ENCODE peak calls at places on chromosomes 4 and X, in five cellular contexts. Y is H1, O is K562, Z is suprapubic skin, T is uterus. S is an unnamed sample.

GRCh38 chrX:20067709-20068315 is 48.9 kb downstream of the MAP7D2 start:
- DNase-seq in Y (no peak), T (peak), Z (peak), O (peak), S (peak)

GRCh38 chr4:159229164-159229563 is 126.3 kb downstream of the RAPGEF2 start:
- DNase-seq in Z (no peak), T (no peak), Y (no peak), O (no peak), S (no peak)

GRCh38 chr4:10123227-10124101 is 6.9 kb upstream of the WDR1 start:
- DNase-seq in Y (peak), Z (no peak), T (peak), O (peak), S (peak)

GRCh38 chr4:84887824-84888223 is 78.7 kb downstream of the WDFY3 start:
- DNase-seq in O (peak), Y (no peak), T (no peak), Z (no peak), S (peak)

GRCh38 chr4:187178084-187178483 is 454.4 kb upstream of the FAT1 start:
- DNase-seq in O (no peak), Z (no peak), T (no peak), Y (no peak), S (no peak)

GRCh38 chr4:22667332-22667731 is 25.4 kb upstream of the GBA3 start:
- DNase-seq in Y (no peak), O (no peak), Z (no peak), T (no peak), S (no peak)

GRCh38 chrX:10926404-10926803 is 184.7 kb upstream of the HCCS start:
- DNase-seq in Y (no peak), Z (no peak), O (no peak), T (no peak), S (no peak)

GRCh38 chr4:3218824-3219760 is 29.9 kb upstream of the MSANTD1 start:
- DNase-seq in O (no peak), Y (no peak), T (no peak), Z (no peak), S (no peak)

GRCh38 chrX:13194291-13195103 is 125.4 kb downstream of the ATXN3L start:
- DNase-seq in Y (no peak), Z (no peak), T (no peak), O (peak), S (no peak)

GRCh38 chrX:2500681-2501151 is at the start of the genes DHRSX and ZBED1:
- DNase-seq in T (no peak), O (peak), Z (no peak), Y (peak), S (no peak)

GRCh38 chr4:83644677-83645639 is 109.0 kb downstream of the GPAT3 start:
- DNase-seq in O (peak), Z (no peak), Y (no peak), T (peak), S (peak)

GRCh38 chr4:179071120-179071519 is 1628.9 kb upstream of the AGA start:
- DNase-seq in T (no peak), Z (no peak), O (no peak), Y (no peak), S (no peak)

GRCh38 chr4:38600575-38600974 is 63.4 kb upstream of the KLF3 start:
- DNase-seq in Y (no peak), Z (no peak), T (no peak), O (no peak), S (no peak)

GRCh38 chr4:76270776-76271175 is 19.3 kb downstream of the FAM47E start:
- DNase-seq in T (no peak), O (no peak), Z (no peak), Y (no peak), S (no peak)

GRCh38 chr4:76558391-76559235 is 123.6 kb downstream of the SHROOM3 start:
- DNase-seq in O (no peak), Y (no peak), T (no peak), Z (no peak), S (no peak)

GRCh38 chr4:10806993-10807645 is 122.6 kb upstream of the CLNK start:
- DNase-seq in O (no peak), Z (no peak), T (no peak), Y (no peak), S (no peak)

GRCh38 chr4:48863728-48864127 is 32.8 kb downstream of the OCIAD1 start:
- DNase-seq in O (no peak), Z (no peak), T (no peak), Y (no peak), S (no peak)

GRCh38 chrX:68842781-68843581 is 14.2 kb downstream of the EFNB1 start:
- DNase-seq in Z (no peak), T (no peak), Y (no peak), O (no peak), S (no peak)

GRCh38 chr4:165872443-165873297 is at the start of gene TLL1:
- DNase-seq in O (no peak), Y (no peak), T (no peak), Z (no peak), S (no peak)

GRCh38 chr4:42390622-42391355 is 6.5 kb upstream of the SHISA3 start:
- DNase-seq in Y (no peak), Z (no peak), T (no peak), O (no peak), S (no peak)

GRCh38 chr4:119284876-119285611 is 36.9 kb downstream of the FABP2 start:
- DNase-seq in T (no peak), O (no peak), Y (no peak), Z (no peak), S (no peak)

GRCh38 chrX:131818297-131818936 is 204.7 kb upstream of the STK26 start:
- DNase-seq in Z (no peak), T (no peak), Y (no peak), O (no peak), S (no peak)

GRCh38 chr4:2785613-2786012 is 7.3 kb upstream of the SH3BP2 start:
- DNase-seq in O (peak), Z (peak), Y (no peak), T (no peak), S (no peak)

GRCh38 chrX:101108293-101108692 is 10.3 kb downstream of the CENPI start:
- DNase-seq in O (no peak), T (no peak), Y (no peak), Z (no peak), S (no peak)

GRCh38 chr4:95590615-95591014 is 41.8 kb upstream of the UNC5C start:
- DNase-seq in O (no peak), T (no peak), Z (no peak), Y (no peak), S (no peak)

GRCh38 chr4:2942532-2943363 is 20.5 kb downstream of the NOP14 start:
- DNase-seq in O (no peak), Y (no peak), T (no peak), Z (peak), S (no peak)

GRCh38 chr4:144115519-144115918 is 25.0 kb downstream of the GYPA start:
- DNase-seq in O (no peak), Y (no peak), Z (no peak), T (no peak), S (no peak)

GRCh38 chrX:106170318-106170717 is 2.2 kb downstream of the PWWP3B start:
- DNase-seq in Z (no peak), T (no peak), Y (no peak), O (no peak), S (no peak)

GRCh38 chr4:119729815-119730643 is 101.4 kb upstream of the PDE5A start:
- DNase-seq in Y (no peak), T (peak), O (peak), Z (no peak), S (no peak)

GRCh38 chr4:65302145-65302544 is 368.1 kb downstream of the EPHA5 start:
- DNase-seq in Y (no peak), Z (no peak), T (no peak), O (no peak), S (no peak)

GRCh38 chr4:148044889-148045352 is 313.0 kb downstream of the ARHGAP10 start:
- DNase-seq in Y (no peak), T (no peak), Z (no peak), O (peak), S (no peak)

GRCh38 chr4:1572521-1572920 is 111.6 kb downstream of the FAM53A start:
- DNase-seq in O (no peak), Y (no peak), T (no peak), Z (no peak), S (no peak)

GRCh38 chr4:517806-518070 is 18.7 kb downstream of the PIGG start:
- DNase-seq in O (no peak), Y (no peak), T (no peak), Z (no peak), S (no peak)

GRCh38 chr4:116092961-116093360 is 979.5 kb upstream of the NDST4 start:
- DNase-seq in T (no peak), Z (no peak), O (no peak), Y (no peak), S (no peak)

GRCh38 chr4:74219241-74219640 is 61.3 kb downstream of the MTHFD2L start:
- DNase-seq in T (no peak), O (no peak), Z (no peak), Y (no peak), S (no peak)

GRCh38 chr4:140884431-140885058 is 128.4 kb upstream of the TBC1D9 start:
- DNase-seq in Y (peak), T (peak), Z (no peak), O (peak), S (peak)

GRCh38 chr4:125365731-125366130 is 51.0 kb downstream of the FAT4 start:
- DNase-seq in Z (no peak), Y (no peak), T (no peak), O (no peak), S (no peak)

GRCh38 chr4:40283413-40283812 is 51.7 kb upstream of the CHRNA9 start:
- DNase-seq in T (no peak), Y (no peak), O (no peak), Z (no peak), S (no peak)

GRCh38 chr4:86959588-86960500 is 25.0 kb downstream of the AFF1 start:
- DNase-seq in Z (no peak), T (no peak), Y (peak), O (no peak), S (no peak)

GRCh38 chr4:173009129-173009823 is 159.3 kb upstream of the GALNT7 start:
- DNase-seq in O (no peak), Y (no peak), Z (no peak), T (no peak), S (peak)

GRCh38 chrX:70132244-70132643 is 1.0 kb upstream of the IGBP1 start:
- DNase-seq in O (peak), Y (no peak), T (no peak), Z (no peak), S (peak)

GRCh38 chrX:70129811-70130210 is 3.4 kb upstream of the IGBP1 start:
- DNase-seq in T (no peak), Z (no peak), Y (no peak), O (peak), S (no peak)

GRCh38 chrX:70134116-70134477 is 850 bp downstream of the IGBP1 start:
- DNase-seq in O (peak), Y (no peak), Z (no peak), T (no peak), S (peak)

GRCh38 chrX:70132877-70133302 is 357 bp upstream of the IGBP1 start:
- DNase-seq in O (no peak), Z (no peak), Y (no peak), T (no peak), S (no peak)

GRCh38 chrX:70133303-70134115 is at the start of gene IGBP1:
- DNase-seq in Z (peak), O (peak), Y (peak), T (peak), S (peak)
- TF ChIP-seq POLR2A in Z (no peak), O (peak), Y (peak), T (no peak), S (peak)

DNA sequence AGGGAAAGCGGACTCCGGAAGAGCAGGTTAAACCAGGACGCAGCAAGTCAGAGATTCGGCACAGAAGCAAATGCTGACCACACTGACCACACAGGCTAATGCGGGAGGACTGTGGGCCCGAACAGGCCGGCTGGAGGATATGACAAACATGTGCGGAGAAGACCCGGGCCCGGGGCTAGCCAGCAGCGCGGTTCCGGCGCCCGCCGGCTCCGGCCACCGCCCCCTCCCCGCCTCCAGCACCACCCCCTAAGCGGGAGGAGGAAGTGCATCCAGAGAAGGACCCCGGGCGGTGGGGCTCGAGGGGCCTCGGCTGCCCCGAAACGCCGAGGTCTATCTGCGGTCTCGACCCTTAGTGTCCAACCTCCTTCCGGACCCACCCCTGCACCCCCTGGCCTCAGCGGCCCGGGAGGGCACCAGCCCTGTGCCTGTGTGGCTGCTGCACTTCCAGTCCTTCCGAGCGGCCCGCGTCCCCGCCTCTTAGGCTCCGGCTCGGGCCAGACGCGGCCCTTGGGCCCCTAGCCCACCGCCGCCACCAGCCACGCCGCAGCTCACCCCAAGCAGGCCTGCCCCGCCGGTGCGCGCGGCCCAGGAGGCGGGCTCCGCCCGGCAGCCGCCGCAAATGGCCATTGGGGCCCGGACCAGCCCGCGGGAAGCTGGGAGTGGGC is 2.1 kb downstream of the ELOVL6 start:
- DNase-seq in Z (peak), T (peak), Y (peak), O (peak), S (peak)
- TF ChIP-seq POLR2A in Z (no peak), T (peak), Y (peak), O (peak), S (peak)

GRCh38 chrX:24027086-24027485 is at the start of gene KLHL15:
- DNase-seq in O (no peak), T (no peak), Y (no peak), Z (no peak), S (no peak)

GRCh38 chrX:24026403-24026801 is 584 bp downstream of the KLHL15 start:
- DNase-seq in T (no peak), O (peak), Y (no peak), Z (no peak), S (peak)

GRCh38 chrX:24023972-24024664 is 2.9 kb downstream of the KLHL15 start:
- DNase-seq in Y (no peak), O (peak), Z (no peak), T (no peak), S (peak)

GRCh38 chrX:24024819-24025740 is 1.9 kb downstream of the KLHL15 start:
- DNase-seq in T (peak), Y (peak), O (peak), Z (peak), S (peak)

GRCh38 chrX:24025741-24026402 is 1.1 kb downstream of the KLHL15 start:
- DNase-seq in Y (peak), Z (peak), O (no peak), T (peak), S (peak)
- TF ChIP-seq POLR2A in Y (peak), Z (peak), O (no peak), T (peak), S (peak)

GRCh38 chr4:105145059-105145912 is 1.4 kb upstream of the TET2 start:
- DNase-seq in Z (no peak), O (no peak), Y (no peak), T (no peak), S (peak)

GRCh38 chr4:105145913-105146285 is 777 bp upstream of the TET2 start:
- DNase-seq in Y (peak), T (no peak), Z (peak), O (no peak), S (peak)

GRCh38 chr4:105147226-105148151 is 813 bp downstream of the TET2 start:
- DNase-seq in Z (no peak), O (peak), Y (no peak), T (no peak), S (peak)

GRCh38 chr4:105149771-105150170 is 3.1 kb downstream of the TET2 start:
- DNase-seq in Z (no peak), O (no peak), Y (no peak), T (no peak), S (peak)

DNA sequence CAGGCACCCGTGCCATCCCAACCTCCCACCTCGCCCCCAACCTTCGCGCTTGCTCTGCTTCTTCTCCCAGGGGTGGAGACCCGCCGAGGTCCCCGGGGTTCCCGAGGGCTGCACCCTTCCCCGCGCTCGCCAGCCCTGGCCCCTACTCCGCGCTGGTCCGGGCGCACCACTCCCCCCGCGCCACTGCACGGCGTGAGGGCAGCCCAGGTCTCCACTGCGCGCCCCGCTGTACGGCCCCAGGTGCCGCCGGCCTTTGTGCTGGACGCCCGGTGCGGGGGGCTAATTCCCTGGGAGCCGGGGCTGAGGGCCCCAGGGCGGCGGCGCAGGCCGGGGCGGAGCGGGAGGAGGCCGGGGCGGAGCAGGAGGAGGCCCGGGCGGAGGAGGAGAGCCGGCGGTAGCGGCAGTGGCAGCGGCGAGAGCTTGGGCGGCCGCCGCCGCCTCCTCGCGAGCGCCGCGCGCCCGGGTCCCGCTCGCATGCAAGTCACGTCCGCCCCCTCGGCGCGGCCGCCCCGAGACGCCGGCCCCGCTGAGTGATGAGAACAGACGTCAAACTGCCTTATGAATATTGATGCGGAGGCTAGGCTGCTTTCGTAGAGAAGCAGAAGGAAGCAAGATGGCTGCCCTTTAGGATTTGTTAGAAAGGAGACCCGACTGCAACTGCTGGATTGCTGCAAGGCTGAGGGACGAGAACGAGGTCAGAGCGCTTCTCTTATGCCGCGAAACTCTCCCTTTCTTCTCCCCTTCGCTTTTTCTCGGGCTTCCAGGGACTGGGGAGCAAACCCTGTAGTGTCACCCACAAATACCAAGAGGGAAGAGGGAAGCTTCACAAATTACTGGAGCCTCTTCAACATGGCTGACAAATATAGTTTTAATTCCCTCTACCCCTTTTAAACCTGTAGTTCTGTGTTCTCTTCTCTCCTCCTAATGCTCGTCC is at the start of gene TET2:
- DNase-seq in Y (peak), T (peak), O (peak), Z (peak), S (peak)
- TF ChIP-seq POLR2A in Y (peak), T (peak), O (peak), Z (peak), S (peak)

DNA sequence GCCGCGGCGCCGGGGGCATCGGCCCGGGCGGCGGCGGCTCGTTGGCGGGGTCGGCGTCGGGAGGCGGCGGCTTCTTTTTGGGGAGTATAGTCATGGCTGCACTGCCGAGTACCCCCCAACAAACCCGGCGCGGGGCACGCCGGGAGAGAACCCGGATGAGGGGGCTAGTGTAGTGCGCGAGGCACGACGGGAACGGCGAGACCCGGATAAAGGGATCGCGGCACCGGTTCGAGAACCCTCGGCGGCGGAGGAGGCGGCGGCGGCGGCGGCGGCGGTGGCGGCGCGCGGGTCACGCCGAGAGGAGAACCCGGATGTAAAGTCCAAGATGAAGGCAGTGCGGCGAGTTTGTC is at the start of gene OTUD5:
- DNase-seq in Y (peak), O (peak), Z (peak), T (no peak), S (peak)
- TF ChIP-seq POLR2A in Y (no peak), O (peak), Z (no peak), T (no peak), S (no peak)

GRCh38 chrX:135421932-135422809 is at the start of gene SMIM10L2A:
- DNase-seq in O (no peak), T (no peak), Z (no peak), Y (peak), S (no peak)
- TF ChIP-seq POLR2A in O (no peak), T (no peak), Z (no peak), Y (no peak), S (no peak)

GRCh38 chr4:184641022-184641421 is 8.2 kb downstream of the CASP3 start:
- DNase-seq in O (no peak), Z (no peak), Y (no peak), T (no peak), S (no peak)

GRCh38 chr4:184636144-184636543 is 13.1 kb downstream of the CASP3 start:
- DNase-seq in Y (no peak), T (no peak), O (no peak), Z (no peak), S (no peak)

GRCh38 chr4:184636897-184637296 is 12.3 kb downstream of the CASP3 start:
- DNase-seq in Z (no peak), T (no peak), O (no peak), Y (no peak), S (no peak)

GRCh38 chr4:184632842-184633241 is 16.4 kb downstream of the CASP3 start:
- DNase-seq in O (no peak), Y (no peak), T (no peak), Z (no peak), S (no peak)

DNA sequence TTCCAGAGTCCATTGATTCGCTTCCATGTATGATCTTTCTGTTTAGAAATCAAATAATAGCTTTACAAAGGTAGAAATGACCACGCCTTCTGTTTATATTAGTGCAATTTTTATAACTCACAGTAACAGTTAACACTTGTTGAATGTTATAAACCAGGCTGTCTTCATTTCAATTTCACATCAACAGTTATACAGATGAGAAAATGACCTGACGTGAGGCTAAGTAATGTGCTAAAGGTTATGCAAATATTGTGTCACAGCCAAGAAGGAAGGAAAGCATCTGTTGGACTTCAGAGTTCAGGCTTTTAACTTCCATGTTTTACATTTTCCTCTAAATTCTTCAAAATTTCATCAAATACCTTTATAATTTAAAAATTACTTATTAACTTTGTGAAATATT is 13.9 kb downstream of the CASP3 start:
- DNase-seq in Z (no peak), Y (no peak), O (no peak), T (no peak), S (no peak)
- TF ChIP-seq POLR2A in Z (no peak), Y (no peak), O (no peak), T (no peak), S (no peak)

GRCh38 chr4:111666826-111667360 is 478.4 kb upstream of the FAM241A start:
- DNase-seq in O (no peak), Y (no peak), T (no peak), Z (no peak), S (no peak)
- TF ChIP-seq POLR2A in O (no peak), Y (no peak), T (no peak), Z (no peak), S (no peak)

S was measured in erythroblast.